ENCODE peak calls at places on chromosomes 1 and 21, in six cellular contexts. F is mesothelial cell of epicardium, Y is WTC11, U is nephron progenitor cell, Q is heart right ventricle, B is GM12865. M is an unnamed sample.

GRCh38 chr21:25708467-25709065 is 26.1 kb downstream of the ATP5PF start:
- DNase-seq in F (no peak), Y (peak; percentile 21), U (peak; percentile 28), Q (peak; percentile 43), B (peak; percentile 60), M (no peak)

GRCh38 chr1:172383541-172383940 is 36.9 kb upstream of the C1orf105 start:
- DNase-seq in F (no peak), Y (no peak), U (no peak), Q (no peak), B (no peak), M (no peak)

GRCh38 chr21:35573472-35574389 is 486.6 kb downstream of the SETD4 start:
- DNase-seq in F (no peak), Y (no peak), U (no peak), Q (no peak), B (no peak), M (no peak)

GRCh38 chr1:98763488-98764141 is 102.1 kb downstream of the SNX7 start:
- DNase-seq in F (no peak), Y (no peak), U (no peak), Q (peak; percentile 7), B (no peak), M (no peak)

GRCh38 chr1:113675299-113675698 is 84.0 kb downstream of the PHTF1 start:
- DNase-seq in F (no peak), Y (no peak), U (no peak), Q (no peak), B (no peak), M (no peak)

GRCh38 chr1:92910081-92910480 is 51.2 kb downstream of the DIPK1A start:
- DNase-seq in F (no peak), Y (no peak), U (no peak), Q (no peak), B (no peak), M (no peak)

GRCh38 chr1:155177918-155178281 is 4.3 kb downstream of the TRIM46 start:
- DNase-seq in F (no peak), Y (no peak), U (no peak), Q (no peak), B (no peak), M (no peak)

GRCh38 chr1:13774121-13774520 is 74.1 kb downstream of the PRDM2 start:
- DNase-seq in F (no peak), Y (no peak), U (no peak), Q (no peak), B (no peak), M (no peak)

GRCh38 chr1:244226440-244226839 is 175.4 kb downstream of the ZBTB18 start:
- DNase-seq in F (no peak), Y (no peak), U (no peak), Q (no peak), B (no peak), M (no peak)

GRCh38 chr1:159916240-159917051 is 8.9 kb downstream of the TAGLN2 start:
- DNase-seq in F (no peak), Y (no peak), U (no peak), Q (no peak), B (no peak), M (peak; percentile 92)
- TF ChIP-seq CTCF in F (no peak), Y (no peak), U (no peak), Q (no peak), B (no peak), M (no peak)

DNA sequence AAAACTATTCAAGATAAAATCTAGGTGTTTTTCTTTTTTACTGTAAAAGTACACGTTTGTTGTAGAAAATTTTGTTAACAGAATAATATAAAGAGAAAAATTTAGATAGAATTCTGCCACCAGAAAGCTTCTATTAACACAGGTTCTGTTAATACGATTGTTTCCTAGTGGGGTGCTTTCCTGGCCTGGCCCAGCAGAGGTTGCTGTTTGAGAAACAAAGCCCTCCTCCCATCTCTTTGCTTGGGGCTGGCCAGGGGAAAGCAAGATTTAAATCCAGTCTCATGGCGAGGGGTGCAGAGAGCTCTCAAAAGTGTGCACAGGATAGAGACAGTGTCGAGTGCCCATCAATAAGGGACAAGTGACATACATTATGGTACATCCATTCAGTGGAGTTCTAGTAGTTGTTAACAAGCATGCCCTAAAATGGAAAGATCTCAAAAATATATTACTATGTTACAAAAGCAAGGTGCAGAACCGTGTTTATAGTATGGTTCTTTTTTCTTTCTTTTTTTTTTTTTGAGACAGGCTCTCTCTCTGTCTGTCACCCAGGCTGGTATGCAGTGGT is 14.6 kb upstream of the ACBD3 start:
- DNase-seq in F (no peak), Y (peak; percentile 60), U (no peak), Q (no peak), B (peak; percentile 53), M (no peak)
- TF ChIP-seq CTCF in F (no peak), Y (no peak), U (peak; percentile 10), Q (no peak), B (peak; percentile 48), M (peak; percentile 54)

GRCh38 chr1:109389638-109390341 is 7.9 kb downstream of the SORT1 start:
- DNase-seq in F (no peak), Y (no peak), U (no peak), Q (no peak), B (no peak), M (no peak)
- TF ChIP-seq CTCF in F (no peak), Y (no peak), U (no peak), Q (no peak), B (no peak), M (no peak)

GRCh38 chr1:226568077-226568831 is 19.7 kb downstream of the STUM start:
- DNase-seq in F (no peak), Y (peak; percentile 46), U (peak; percentile 41), Q (no peak), B (no peak), M (no peak)
- TF ChIP-seq CTCF in F (no peak), Y (no peak), U (peak; percentile 23), Q (no peak), B (peak; percentile 23), M (peak; percentile 19)

DNA sequence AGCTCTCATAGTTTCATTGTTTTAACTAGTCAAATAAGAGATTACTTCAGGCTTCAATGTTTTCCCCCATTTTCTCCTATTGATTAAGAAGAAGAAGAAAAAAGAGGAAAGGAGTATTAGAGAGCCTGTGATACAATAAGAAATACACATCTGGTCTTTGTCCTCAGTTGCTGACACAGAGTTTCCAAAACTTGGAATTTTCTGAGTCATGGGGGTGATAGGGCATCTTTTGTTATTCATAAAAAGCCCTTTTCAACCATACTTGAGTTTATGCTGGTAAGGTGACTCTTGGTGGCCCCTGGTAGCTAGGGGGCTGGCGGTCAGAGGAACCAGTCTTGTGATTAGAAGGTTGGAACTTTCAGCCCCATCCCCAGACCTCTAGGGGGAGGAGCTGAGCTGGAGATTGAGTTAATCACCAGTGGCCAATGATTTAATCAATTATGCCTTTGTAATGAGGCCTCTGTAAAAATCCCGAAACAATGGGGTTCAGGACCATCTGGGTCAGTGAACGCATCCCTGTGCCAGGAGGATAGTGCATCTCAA is 28.9 kb upstream of the KLF18 start:
- DNase-seq in F (no peak), Y (no peak), U (no peak), Q (no peak), B (no peak), M (no peak)
- TF ChIP-seq CTCF in F (no peak), Y (no peak), U (no peak), Q (no peak), B (no peak), M (no peak)

DNA sequence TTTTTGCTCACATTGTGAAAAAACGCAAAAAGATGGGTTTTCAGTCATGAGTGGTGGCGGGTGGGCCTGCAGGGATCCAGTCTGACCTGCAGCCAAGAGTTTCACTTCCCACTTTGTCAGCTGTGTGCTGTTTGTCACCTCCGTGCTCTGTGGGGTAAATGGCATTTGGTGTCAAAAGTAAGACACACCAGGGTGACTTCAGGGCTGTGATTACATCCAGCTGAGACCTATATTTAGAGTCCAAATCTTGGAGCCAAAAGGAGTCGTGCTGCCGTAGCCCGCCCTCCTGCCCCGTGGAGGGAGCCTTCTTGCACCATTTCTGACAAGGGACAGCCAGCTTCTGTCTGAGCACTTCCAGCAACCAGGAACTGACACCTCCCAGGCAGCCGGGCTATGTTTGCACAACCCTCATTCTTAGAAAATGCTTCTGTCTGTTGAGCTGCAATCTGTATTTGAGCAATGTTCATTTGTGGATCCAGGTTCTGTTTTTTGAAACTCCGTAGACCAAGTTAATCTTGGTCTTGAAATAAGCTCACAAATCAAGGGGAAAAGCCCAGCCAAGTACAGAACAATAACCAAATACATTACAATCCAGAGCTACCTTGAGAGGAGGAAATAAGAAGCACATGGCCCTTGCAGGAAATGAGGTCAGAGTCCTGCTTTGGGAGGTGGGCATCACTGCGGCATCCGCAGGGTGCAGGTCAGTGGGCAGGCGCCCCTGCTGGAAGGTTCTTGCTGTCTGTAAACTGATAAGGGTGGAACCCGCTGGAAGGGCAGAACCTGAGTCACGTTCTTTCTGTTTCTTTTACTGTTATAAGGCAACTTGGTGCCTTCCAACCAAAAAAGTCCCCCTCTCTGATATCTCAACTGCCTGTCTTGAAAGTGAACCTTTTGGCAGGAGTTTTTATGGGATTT is 14.4 kb downstream of the ABCG1 start:
- DNase-seq in F (no peak), Y (peak; percentile 24), U (no peak), Q (peak; percentile 75), B (peak; percentile 90), M (no peak)
- TF ChIP-seq CTCF in F (no peak), Y (no peak), U (no peak), Q (no peak), B (peak; percentile 37), M (no peak)

DNA sequence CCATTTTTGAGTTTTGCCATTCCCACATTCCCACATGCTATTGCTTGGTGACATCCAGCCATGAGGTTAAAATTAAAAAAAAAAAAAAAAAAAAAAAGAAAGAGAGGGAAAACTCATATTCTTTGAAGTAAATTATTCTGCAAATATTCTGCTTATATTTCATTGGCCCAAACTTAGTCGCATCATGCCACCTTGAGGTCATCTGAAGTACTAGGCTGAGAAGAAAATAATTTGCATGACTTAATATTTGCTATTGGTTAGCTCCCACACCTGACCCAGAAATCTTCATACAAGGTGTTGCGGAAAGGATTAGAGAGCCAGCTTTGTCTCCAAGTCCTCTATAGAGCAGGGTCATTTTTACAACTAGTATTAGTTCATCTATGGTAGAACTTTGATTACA is 2206.0 kb downstream of the MRPL39 start:
- DNase-seq in F (no peak), Y (no peak), U (no peak), Q (no peak), B (peak; percentile 9), M (no peak)
- TF ChIP-seq CTCF in F (peak; percentile 48), Y (peak; percentile 21), U (no peak), Q (no peak), B (peak; percentile 3), M (peak; percentile 20)

DNA sequence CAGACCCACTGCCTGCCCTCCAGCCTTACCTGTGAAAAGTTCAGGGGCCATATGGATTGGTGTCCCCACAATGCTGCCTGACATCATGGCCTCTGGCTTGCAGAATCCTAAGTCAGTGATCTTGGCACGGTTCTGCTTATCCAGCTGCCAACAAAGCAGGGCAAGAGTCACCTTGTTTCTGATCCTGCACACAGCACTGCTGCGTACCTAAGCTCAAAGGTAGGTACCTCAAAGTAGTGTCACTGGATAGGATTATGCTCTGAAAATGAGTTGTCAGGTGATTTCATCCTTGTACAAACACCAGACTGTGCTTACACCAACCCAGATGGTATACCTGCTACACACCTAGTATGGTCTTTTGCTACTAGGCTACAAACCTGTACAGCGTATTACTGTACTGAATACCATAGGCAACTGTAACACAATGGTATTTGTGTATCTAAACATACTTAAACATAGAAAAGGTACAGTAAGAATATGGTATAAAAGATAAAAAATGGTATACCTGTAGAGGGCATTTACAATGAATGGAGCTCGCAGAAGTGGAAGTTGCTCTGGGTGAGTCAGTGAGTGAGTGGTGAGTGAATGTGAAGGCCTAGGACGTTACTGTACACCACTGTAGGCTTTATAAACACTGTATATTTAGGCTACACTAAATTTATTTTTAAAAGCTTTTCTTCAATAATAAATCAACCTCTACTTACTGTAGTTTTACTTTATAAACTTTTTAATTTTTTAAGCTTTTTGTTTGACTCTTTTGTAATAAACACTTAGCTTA is 29.1 kb upstream of the RBBP5 start:
- DNase-seq in F (no peak), Y (no peak), U (no peak), Q (no peak), B (no peak), M (no peak)
- TF ChIP-seq CTCF in F (no peak), Y (no peak), U (no peak), Q (no peak), B (no peak), M (no peak)

M was measured in D721Med.